ENCODE peak calls at places on chromosomes 16 and 17, in four cellular contexts. C, J, G and P are unnamed samples.

GRCh38 chr17:37392024-37392590 is 14.5 kb downstream of the ACACA start:
- DNase-seq in C (peak), J (peak), G (peak), P (peak)

GRCh38 chr17:74037320-74037719 is 166.2 kb upstream of the RPL38 start:
- DNase-seq in C (peak), J (peak), G (peak), P (no peak)

GRCh38 chr17:17304521-17304985 is 1.4 kb downstream of the NT5M start:
- DNase-seq in C (no peak), J (no peak), G (no peak), P (no peak)

GRCh38 chr16:57773680-57774295 is 28.5 kb downstream of the KIFC3 start:
- DNase-seq in C (peak), J (no peak), G (no peak), P (no peak)

GRCh38 chr16:30382398-30383015 is at the start of gene SEPTIN1:
- DNase-seq in C (no peak), J (no peak), G (no peak), P (no peak)

GRCh38 chr17:31778538-31778937 is 80.5 kb downstream of the COPRS start:
- DNase-seq in C (no peak), J (no peak), G (no peak), P (no peak)

GRCh38 chr16:16021988-16022682 is 72.7 kb downstream of the ABCC1 start:
- DNase-seq in C (peak), J (peak), G (peak), P (peak)

GRCh38 chr16:1823821-1824220 is 2.8 kb downstream of the HAGH start:
- DNase-seq in C (peak), J (peak), G (peak), P (no peak)

GRCh38 chr16:46996391-46996790 is 22.9 kb upstream of the DNAJA2 start:
- DNase-seq in C (peak), J (no peak), G (peak), P (no peak)

GRCh38 chr16:86073103-86073625 is 174.2 kb downstream of the IRF8 start:
- DNase-seq in C (no peak), J (no peak), G (no peak), P (no peak)

GRCh38 chr16:56715128-56715527 is 14.8 kb upstream of the NUP93 start:
- DNase-seq in C (no peak), J (no peak), G (no peak), P (no peak)

GRCh38 chr16:70741779-70742125 is 55.9 kb upstream of the MTSS2 start:
- DNase-seq in C (no peak), J (no peak), G (no peak), P (no peak)

GRCh38 chr16:81190667-81191066 is 47.8 kb upstream of the BCO1 start:
- DNase-seq in C (peak), J (peak), G (peak), P (peak)

GRCh38 chr16:71894229-71894920 is 956 bp upstream of the IST1 start:
- DNase-seq in C (peak), J (peak), G (peak), P (peak)

GRCh38 chr17:7211512-7212277 is 7.9 kb downstream of the DLG4 start:
- DNase-seq in C (no peak), J (no peak), G (no peak), P (no peak)
- H3K4me3 ChIP-seq in C (peak), J (no peak), G (no peak), P (no peak)

GRCh38 chr17:49741692-49742076 is 22.2 kb downstream of the FAM117A start:
- DNase-seq in C (no peak), J (no peak), G (no peak), P (no peak)
- H3K4me3 ChIP-seq in C (no peak), J (no peak), G (no peak), P (no peak)

GRCh38 chr17:71057938-71058337 is 888.6 kb downstream of the KCNJ2 start:
- DNase-seq in C (no peak), J (no peak), G (no peak), P (no peak)
- H3K4me3 ChIP-seq in C (no peak), J (no peak), G (no peak), P (no peak)

GRCh38 chr16:3461120-3461519 is 17.6 kb downstream of the NAA60 start:
- DNase-seq in C (no peak), J (no peak), G (no peak), P (no peak)

GRCh38 chr16:3460585-3460984 is 17.1 kb downstream of the NAA60 start:
- DNase-seq in C (no peak), J (no peak), G (no peak), P (no peak)

GRCh38 chr16:3459401-3460090 is 16.1 kb downstream of the NAA60 start:
- DNase-seq in C (no peak), J (no peak), G (no peak), P (peak)

GRCh38 chr16:3458852-3459361 is 15.4 kb downstream of the NAA60 start:
- DNase-seq in C (peak), J (peak), G (peak), P (peak)

GRCh38 chr16:3460121-3460520 is 16.6 kb downstream of the NAA60 start:
- DNase-seq in C (no peak), J (no peak), G (no peak), P (peak)
- H3K4me3 ChIP-seq in C (no peak), J (peak), G (no peak), P (peak)